ENCODE peak calls at places on chromosomes 11 and 22, in eight cellular contexts. One of them, this sample, is unnamed.
A peak's percentile ranks its signal among the peaks of the same experiment; 100 is the strongest.

GRCh38 chr22:29208879-29209623 is 3.4 kb downstream of the EMID1 start:
- DNase-seq in M059J: no peak
- DNase-seq in psoas muscle: peak; percentile 70
- DNase-seq in SW 1271: no peak
- DNase-seq in NCI-H2081: no peak
- DNase-seq in hypothalamus: no peak
- DNase-seq in activated T-cell treated with anti-CD3 and anti-CD28 coated beads for 1 hour: no peak
- DNase-seq in activated gamma-delta T cell treated with anti-CD3 and anti-CD28 coated beads, Interleukin-2, amount 50 U/mL, for 16 hours: no peak
- DNase-seq in this sample: no peak

GRCh38 chr11:45625611-45626010 is 39.8 kb downstream of the CHST1 start:
- DNase-seq in M059J: no peak
- DNase-seq in psoas muscle: no peak
- DNase-seq in SW 1271: no peak
- DNase-seq in NCI-H2081: no peak
- DNase-seq in hypothalamus: no peak
- DNase-seq in activated T-cell treated with anti-CD3 and anti-CD28 coated beads for 1 hour: no peak
- DNase-seq in activated gamma-delta T cell treated with anti-CD3 and anti-CD28 coated beads, Interleukin-2, amount 50 U/mL, for 16 hours: no peak
- DNase-seq in this sample: no peak

GRCh38 chr22:32661296-32661695 is 140.2 kb upstream of the TIMP3 start:
- DNase-seq in M059J: peak; percentile 85
- DNase-seq in psoas muscle: peak; percentile 79
- DNase-seq in SW 1271: no peak
- DNase-seq in NCI-H2081: no peak
- DNase-seq in hypothalamus: no peak
- DNase-seq in activated T-cell treated with anti-CD3 and anti-CD28 coated beads for 1 hour: no peak
- DNase-seq in activated gamma-delta T cell treated with anti-CD3 and anti-CD28 coated beads, Interleukin-2, amount 50 U/mL, for 16 hours: no peak
- DNase-seq in this sample: peak; percentile 79

GRCh38 chr22:23033116-23033905 is 37.0 kb upstream of the GNAZ start:
- DNase-seq in M059J: no peak
- DNase-seq in psoas muscle: no peak
- DNase-seq in SW 1271: no peak
- DNase-seq in NCI-H2081: no peak
- DNase-seq in hypothalamus: no peak
- DNase-seq in activated T-cell treated with anti-CD3 and anti-CD28 coated beads for 1 hour: no peak
- DNase-seq in activated gamma-delta T cell treated with anti-CD3 and anti-CD28 coated beads, Interleukin-2, amount 50 U/mL, for 16 hours: no peak
- DNase-seq in this sample: no peak

GRCh38 chr22:21778705-21779363 is 43.2 kb upstream of the YPEL1 start:
- DNase-seq in M059J: peak; percentile 53
- DNase-seq in psoas muscle: no peak
- DNase-seq in SW 1271: no peak
- DNase-seq in NCI-H2081: no peak
- DNase-seq in hypothalamus: no peak
- DNase-seq in activated T-cell treated with anti-CD3 and anti-CD28 coated beads for 1 hour: no peak
- DNase-seq in activated gamma-delta T cell treated with anti-CD3 and anti-CD28 coated beads, Interleukin-2, amount 50 U/mL, for 16 hours: no peak
- DNase-seq in this sample: peak; percentile 90

GRCh38 chr11:112581747-112582146 is 321.1 kb upstream of the PLET1 start:
- DNase-seq in M059J: peak; percentile 38
- DNase-seq in psoas muscle: no peak
- DNase-seq in SW 1271: no peak
- DNase-seq in NCI-H2081: no peak
- DNase-seq in hypothalamus: no peak
- DNase-seq in activated T-cell treated with anti-CD3 and anti-CD28 coated beads for 1 hour: no peak
- DNase-seq in activated gamma-delta T cell treated with anti-CD3 and anti-CD28 coated beads, Interleukin-2, amount 50 U/mL, for 16 hours: no peak
- DNase-seq in this sample: no peak

GRCh38 chr11:76770642-76771445 is 12.3 kb upstream of the TSKU start:
- DNase-seq in M059J: peak; percentile 99
- DNase-seq in psoas muscle: peak; percentile 85
- DNase-seq in SW 1271: no peak
- DNase-seq in NCI-H2081: no peak
- DNase-seq in hypothalamus: no peak
- DNase-seq in activated T-cell treated with anti-CD3 and anti-CD28 coated beads for 1 hour: no peak
- DNase-seq in activated gamma-delta T cell treated with anti-CD3 and anti-CD28 coated beads, Interleukin-2, amount 50 U/mL, for 16 hours: no peak
- DNase-seq in this sample: peak; percentile 96

GRCh38 chr11:70192666-70193410 is 10.3 kb upstream of the FADD start:
- DNase-seq in M059J: no peak
- DNase-seq in psoas muscle: no peak
- DNase-seq in SW 1271: no peak
- DNase-seq in NCI-H2081: no peak
- DNase-seq in hypothalamus: no peak
- DNase-seq in activated T-cell treated with anti-CD3 and anti-CD28 coated beads for 1 hour: no peak
- DNase-seq in activated gamma-delta T cell treated with anti-CD3 and anti-CD28 coated beads, Interleukin-2, amount 50 U/mL, for 16 hours: no peak
- DNase-seq in this sample: no peak

GRCh38 chr11:88618716-88619462 is 281.4 kb upstream of the CTSC start:
- DNase-seq in M059J: no peak
- DNase-seq in psoas muscle: no peak
- DNase-seq in SW 1271: no peak
- DNase-seq in NCI-H2081: no peak
- DNase-seq in hypothalamus: no peak
- DNase-seq in activated T-cell treated with anti-CD3 and anti-CD28 coated beads for 1 hour: no peak
- DNase-seq in activated gamma-delta T cell treated with anti-CD3 and anti-CD28 coated beads, Interleukin-2, amount 50 U/mL, for 16 hours: no peak
- DNase-seq in this sample: no peak

GRCh38 chr11:118406599-118407166 is 5.3 kb downstream of the ATP5MG start:
- DNase-seq in M059J: peak; percentile 19
- DNase-seq in psoas muscle: no peak
- DNase-seq in SW 1271: no peak
- DNase-seq in NCI-H2081: peak; percentile 90
- DNase-seq in hypothalamus: no peak
- DNase-seq in activated T-cell treated with anti-CD3 and anti-CD28 coated beads for 1 hour: no peak
- DNase-seq in activated gamma-delta T cell treated with anti-CD3 and anti-CD28 coated beads, Interleukin-2, amount 50 U/mL, for 16 hours: no peak
- DNase-seq in this sample: peak; percentile 78

GRCh38 chr22:22802346-22802970 is 85.2 kb upstream of the IGLL5 start:
- DNase-seq in M059J: no peak
- DNase-seq in psoas muscle: no peak
- DNase-seq in SW 1271: no peak
- DNase-seq in NCI-H2081: no peak
- DNase-seq in hypothalamus: no peak
- DNase-seq in activated T-cell treated with anti-CD3 and anti-CD28 coated beads for 1 hour: peak; percentile 35
- DNase-seq in activated gamma-delta T cell treated with anti-CD3 and anti-CD28 coated beads, Interleukin-2, amount 50 U/mL, for 16 hours: no peak
- DNase-seq in this sample: peak; percentile 3

GRCh38 chr11:1237128-1237580 is 14.3 kb downstream of the MUC5B start:
- DNase-seq in M059J: no peak
- DNase-seq in psoas muscle: peak; percentile 38
- DNase-seq in SW 1271: no peak
- DNase-seq in NCI-H2081: no peak
- DNase-seq in hypothalamus: no peak
- DNase-seq in activated T-cell treated with anti-CD3 and anti-CD28 coated beads for 1 hour: no peak
- DNase-seq in activated gamma-delta T cell treated with anti-CD3 and anti-CD28 coated beads, Interleukin-2, amount 50 U/mL, for 16 hours: no peak
- DNase-seq in this sample: no peak

GRCh38 chr11:120817131-120817530 is 206.8 kb upstream of the TBCEL start:
- DNase-seq in M059J: no peak
- DNase-seq in psoas muscle: no peak
- DNase-seq in SW 1271: no peak
- DNase-seq in NCI-H2081: no peak
- DNase-seq in hypothalamus: no peak
- DNase-seq in activated T-cell treated with anti-CD3 and anti-CD28 coated beads for 1 hour: no peak
- DNase-seq in activated gamma-delta T cell treated with anti-CD3 and anti-CD28 coated beads, Interleukin-2, amount 50 U/mL, for 16 hours: no peak
- DNase-seq in this sample: no peak

GRCh38 chr22:50573491-50574382 is 4.5 kb downstream of the CPT1B start:
- DNase-seq in M059J: no peak
- DNase-seq in psoas muscle: no peak
- DNase-seq in SW 1271: no peak
- DNase-seq in NCI-H2081: no peak
- DNase-seq in hypothalamus: no peak
- DNase-seq in activated T-cell treated with anti-CD3 and anti-CD28 coated beads for 1 hour: no peak
- DNase-seq in activated gamma-delta T cell treated with anti-CD3 and anti-CD28 coated beads, Interleukin-2, amount 50 U/mL, for 16 hours: no peak
- DNase-seq in this sample: no peak

GRCh38 chr11:118921929-118922744 is 3.6 kb downstream of the BCL9L start:
- DNase-seq in M059J: peak; percentile 89
- DNase-seq in psoas muscle: peak; percentile 95
- DNase-seq in SW 1271: peak; percentile 79
- DNase-seq in NCI-H2081: no peak
- DNase-seq in hypothalamus: no peak
- DNase-seq in activated T-cell treated with anti-CD3 and anti-CD28 coated beads for 1 hour: no peak
- DNase-seq in activated gamma-delta T cell treated with anti-CD3 and anti-CD28 coated beads, Interleukin-2, amount 50 U/mL, for 16 hours: no peak
- DNase-seq in this sample: peak; percentile 42

GRCh38 chr11:2376751-2377451 is at the start of gene CD81:
- DNase-seq in M059J: no peak
- DNase-seq in psoas muscle: peak; percentile 79
- DNase-seq in SW 1271: no peak
- DNase-seq in NCI-H2081: peak; percentile 4
- DNase-seq in hypothalamus: peak; percentile 39
- DNase-seq in activated T-cell treated with anti-CD3 and anti-CD28 coated beads for 1 hour: peak; percentile 66
- DNase-seq in activated gamma-delta T cell treated with anti-CD3 and anti-CD28 coated beads, Interleukin-2, amount 50 U/mL, for 16 hours: peak; percentile 55
- DNase-seq in this sample: peak; percentile 51

GRCh38 chr11:37072538-37072937 is 474.5 kb upstream of the RAG2 start:
- DNase-seq in M059J: no peak
- DNase-seq in psoas muscle: no peak
- DNase-seq in SW 1271: no peak
- DNase-seq in NCI-H2081: no peak
- DNase-seq in hypothalamus: no peak
- DNase-seq in activated T-cell treated with anti-CD3 and anti-CD28 coated beads for 1 hour: no peak
- DNase-seq in activated gamma-delta T cell treated with anti-CD3 and anti-CD28 coated beads, Interleukin-2, amount 50 U/mL, for 16 hours: no peak
- DNase-seq in this sample: no peak

GRCh38 chr11:93983542-93984204 is 37.5 kb upstream of the HEPHL1 start:
- DNase-seq in M059J: no peak
- DNase-seq in psoas muscle: no peak
- DNase-seq in SW 1271: no peak
- DNase-seq in NCI-H2081: no peak
- DNase-seq in hypothalamus: no peak
- DNase-seq in activated T-cell treated with anti-CD3 and anti-CD28 coated beads for 1 hour: no peak
- DNase-seq in activated gamma-delta T cell treated with anti-CD3 and anti-CD28 coated beads, Interleukin-2, amount 50 U/mL, for 16 hours: no peak
- DNase-seq in this sample: no peak

GRCh38 chr11:72091292-72091691 is 10.6 kb downstream of the LRRC51 start:
- DNase-seq in M059J: peak; percentile 56
- DNase-seq in psoas muscle: peak; percentile 84
- DNase-seq in SW 1271: peak; percentile 13
- DNase-seq in NCI-H2081: peak; percentile 39
- DNase-seq in hypothalamus: peak; percentile 13
- DNase-seq in activated T-cell treated with anti-CD3 and anti-CD28 coated beads for 1 hour: peak; percentile 63
- DNase-seq in activated gamma-delta T cell treated with anti-CD3 and anti-CD28 coated beads, Interleukin-2, amount 50 U/mL, for 16 hours: peak; percentile 34
- DNase-seq in this sample: peak; percentile 79

GRCh38 chr11:31437742-31438435 is 68.2 kb downstream of the DNAJC24 start:
- DNase-seq in M059J: peak; percentile 80
- DNase-seq in psoas muscle: no peak
- DNase-seq in SW 1271: no peak
- DNase-seq in NCI-H2081: no peak
- DNase-seq in hypothalamus: no peak
- DNase-seq in activated T-cell treated with anti-CD3 and anti-CD28 coated beads for 1 hour: no peak
- DNase-seq in activated gamma-delta T cell treated with anti-CD3 and anti-CD28 coated beads, Interleukin-2, amount 50 U/mL, for 16 hours: no peak
- DNase-seq in this sample: peak; percentile 74

GRCh38 chr11:131910491-131911387 is 540.3 kb downstream of the NTM start:
- DNase-seq in M059J: peak; percentile 41
- DNase-seq in psoas muscle: no peak
- DNase-seq in SW 1271: no peak
- DNase-seq in NCI-H2081: peak; percentile 51
- DNase-seq in hypothalamus: no peak
- DNase-seq in activated T-cell treated with anti-CD3 and anti-CD28 coated beads for 1 hour: no peak
- DNase-seq in activated gamma-delta T cell treated with anti-CD3 and anti-CD28 coated beads, Interleukin-2, amount 50 U/mL, for 16 hours: no peak
- DNase-seq in this sample: peak; percentile 59

GRCh38 chr22:38456841-38457699 is 2.1 kb upstream of the KCNJ4 start:
- DNase-seq in M059J: no peak
- DNase-seq in psoas muscle: no peak
- DNase-seq in SW 1271: no peak
- DNase-seq in NCI-H2081: no peak
- DNase-seq in hypothalamus: no peak
- DNase-seq in activated T-cell treated with anti-CD3 and anti-CD28 coated beads for 1 hour: no peak
- DNase-seq in activated gamma-delta T cell treated with anti-CD3 and anti-CD28 coated beads, Interleukin-2, amount 50 U/mL, for 16 hours: no peak
- DNase-seq in this sample: peak; percentile 75

GRCh38 chr11:91133361-91133760 is 910.5 kb upstream of the CHORDC1 start:
- DNase-seq in M059J: no peak
- DNase-seq in psoas muscle: no peak
- DNase-seq in SW 1271: no peak
- DNase-seq in NCI-H2081: no peak
- DNase-seq in hypothalamus: no peak
- DNase-seq in activated T-cell treated with anti-CD3 and anti-CD28 coated beads for 1 hour: no peak
- DNase-seq in activated gamma-delta T cell treated with anti-CD3 and anti-CD28 coated beads, Interleukin-2, amount 50 U/mL, for 16 hours: no peak
- DNase-seq in this sample: peak; percentile 6

GRCh38 chr11:100586346-100587101 is 100.6 kb upstream of the ARHGAP42 start:
- DNase-seq in M059J: no peak
- DNase-seq in psoas muscle: no peak
- DNase-seq in SW 1271: no peak
- DNase-seq in NCI-H2081: no peak
- DNase-seq in hypothalamus: no peak
- DNase-seq in activated T-cell treated with anti-CD3 and anti-CD28 coated beads for 1 hour: no peak
- DNase-seq in activated gamma-delta T cell treated with anti-CD3 and anti-CD28 coated beads, Interleukin-2, amount 50 U/mL, for 16 hours: no peak
- DNase-seq in this sample: no peak

GRCh38 chr11:128375941-128376340 is 211.4 kb downstream of the ETS1 start:
- DNase-seq in M059J: peak; percentile 58
- DNase-seq in psoas muscle: no peak
- DNase-seq in SW 1271: no peak
- DNase-seq in NCI-H2081: no peak
- DNase-seq in hypothalamus: no peak
- DNase-seq in activated T-cell treated with anti-CD3 and anti-CD28 coated beads for 1 hour: no peak
- DNase-seq in activated gamma-delta T cell treated with anti-CD3 and anti-CD28 coated beads, Interleukin-2, amount 50 U/mL, for 16 hours: no peak
- DNase-seq in this sample: no peak

GRCh38 chr11:118437046-118437735 is 899 bp downstream of the KMT2A start:
- DNase-seq in M059J: peak; percentile 67
- DNase-seq in psoas muscle: peak; percentile 57
- DNase-seq in SW 1271: no peak
- DNase-seq in NCI-H2081: peak; percentile 19
- DNase-seq in hypothalamus: no peak
- DNase-seq in activated T-cell treated with anti-CD3 and anti-CD28 coated beads for 1 hour: peak; percentile 27
- DNase-seq in activated gamma-delta T cell treated with anti-CD3 and anti-CD28 coated beads, Interleukin-2, amount 50 U/mL, for 16 hours: peak; percentile 27
- DNase-seq in this sample: peak; percentile 41

GRCh38 chr11:746289-747175 is 732 bp upstream of the TALDO1 start:
- DNase-seq in M059J: peak; percentile 66
- DNase-seq in psoas muscle: no peak
- DNase-seq in SW 1271: no peak
- DNase-seq in NCI-H2081: no peak
- DNase-seq in hypothalamus: no peak
- DNase-seq in activated T-cell treated with anti-CD3 and anti-CD28 coated beads for 1 hour: no peak
- DNase-seq in activated gamma-delta T cell treated with anti-CD3 and anti-CD28 coated beads, Interleukin-2, amount 50 U/mL, for 16 hours: no peak
- DNase-seq in this sample: peak; percentile 14

GRCh38 chr22:45887202-45888131 is 89.5 kb downstream of the WNT7B start:
- DNase-seq in M059J: peak; percentile 23
- DNase-seq in psoas muscle: peak; percentile 44
- DNase-seq in SW 1271: no peak
- DNase-seq in NCI-H2081: no peak
- DNase-seq in hypothalamus: no peak
- DNase-seq in activated T-cell treated with anti-CD3 and anti-CD28 coated beads for 1 hour: no peak
- DNase-seq in activated gamma-delta T cell treated with anti-CD3 and anti-CD28 coated beads, Interleukin-2, amount 50 U/mL, for 16 hours: no peak
- DNase-seq in this sample: no peak

GRCh38 chr11:88015170-88015569 is 160.1 kb downstream of the RAB38 start:
- DNase-seq in M059J: no peak
- DNase-seq in psoas muscle: no peak
- DNase-seq in SW 1271: no peak
- DNase-seq in NCI-H2081: no peak
- DNase-seq in hypothalamus: no peak
- DNase-seq in activated T-cell treated with anti-CD3 and anti-CD28 coated beads for 1 hour: no peak
- DNase-seq in activated gamma-delta T cell treated with anti-CD3 and anti-CD28 coated beads, Interleukin-2, amount 50 U/mL, for 16 hours: no peak
- DNase-seq in this sample: no peak

GRCh38 chr22:48245119-48245485 is 1482.7 kb downstream of the TBC1D22A start:
- DNase-seq in M059J: no peak
- DNase-seq in psoas muscle: no peak
- DNase-seq in SW 1271: no peak
- DNase-seq in NCI-H2081: no peak
- DNase-seq in hypothalamus: no peak
- DNase-seq in activated T-cell treated with anti-CD3 and anti-CD28 coated beads for 1 hour: no peak
- DNase-seq in activated gamma-delta T cell treated with anti-CD3 and anti-CD28 coated beads, Interleukin-2, amount 50 U/mL, for 16 hours: no peak
- DNase-seq in this sample: no peak

GRCh38 chr11:19229671-19230070 is 11.1 kb downstream of the E2F8 start:
- DNase-seq in M059J: no peak
- DNase-seq in psoas muscle: no peak
- DNase-seq in SW 1271: no peak
- DNase-seq in NCI-H2081: no peak
- DNase-seq in hypothalamus: no peak
- DNase-seq in activated T-cell treated with anti-CD3 and anti-CD28 coated beads for 1 hour: no peak
- DNase-seq in activated gamma-delta T cell treated with anti-CD3 and anti-CD28 coated beads, Interleukin-2, amount 50 U/mL, for 16 hours: no peak
- DNase-seq in this sample: no peak

GRCh38 chr11:62853279-62853965 is 14.0 kb upstream of the WDR74 start:
- DNase-seq in M059J: no peak
- DNase-seq in psoas muscle: no peak
- DNase-seq in SW 1271: no peak
- DNase-seq in NCI-H2081: no peak
- DNase-seq in hypothalamus: no peak
- DNase-seq in activated T-cell treated with anti-CD3 and anti-CD28 coated beads for 1 hour: no peak
- DNase-seq in activated gamma-delta T cell treated with anti-CD3 and anti-CD28 coated beads, Interleukin-2, amount 50 U/mL, for 16 hours: no peak
- DNase-seq in this sample: no peak

GRCh38 chr22:25051983-25052710 is 99.6 kb downstream of the KIAA1671 start:
- DNase-seq in M059J: no peak
- DNase-seq in psoas muscle: no peak
- DNase-seq in SW 1271: no peak
- DNase-seq in NCI-H2081: peak; percentile 30
- DNase-seq in hypothalamus: no peak
- DNase-seq in activated T-cell treated with anti-CD3 and anti-CD28 coated beads for 1 hour: no peak
- DNase-seq in activated gamma-delta T cell treated with anti-CD3 and anti-CD28 coated beads, Interleukin-2, amount 50 U/mL, for 16 hours: no peak
- DNase-seq in this sample: no peak

GRCh38 chr11:72740060-72740424 is 12.2 kb downstream of the ARAP1 start:
- DNase-seq in M059J: peak; percentile 40
- DNase-seq in psoas muscle: peak; percentile 30
- DNase-seq in SW 1271: no peak
- DNase-seq in NCI-H2081: no peak
- DNase-seq in hypothalamus: no peak
- DNase-seq in activated T-cell treated with anti-CD3 and anti-CD28 coated beads for 1 hour: no peak
- DNase-seq in activated gamma-delta T cell treated with anti-CD3 and anti-CD28 coated beads, Interleukin-2, amount 50 U/mL, for 16 hours: no peak
- DNase-seq in this sample: no peak